ENCODE peak calls at places on chromosome 12, in eight cellular contexts. B, C, N, M, L, O, Z and F are unnamed samples.
A peak's percentile ranks its signal among the peaks of the same experiment; 100 is the strongest.

GRCh38 chr12:30414507-30414906 is 281.2 kb downstream of the IPO8 start:
- DNase-seq in B (no peak), C (no peak), N (no peak), M (no peak), L (no peak), O (no peak), Z (no peak), F (no peak)

GRCh38 chr12:19978193-19978592 is 390.1 kb upstream of the PDE3A start:
- DNase-seq in B (no peak), C (peak; percentile 88), N (no peak), M (no peak), L (no peak), O (no peak), Z (no peak), F (no peak)

GRCh38 chr12:45536254-45536653 is 193.3 kb upstream of the ARID2 start:
- DNase-seq in B (no peak), C (no peak), N (no peak), M (no peak), L (no peak), O (no peak), Z (no peak), F (no peak)

GRCh38 chr12:46264057-46264456 is 4.8 kb downstream of the SLC38A1 start:
- DNase-seq in B (no peak), C (no peak), N (no peak), M (no peak), L (no peak), O (no peak), Z (no peak), F (no peak)

GRCh38 chr12:55730447-55730820 is 1.6 kb upstream of the CD63 start:
- DNase-seq in B (no peak), C (no peak), N (no peak), M (no peak), L (no peak), O (no peak), Z (no peak), F (no peak)

GRCh38 chr12:75892779-75893408 is 138.7 kb downstream of the PHLDA1 start:
- DNase-seq in B (no peak), C (peak; percentile 91), N (no peak), M (peak; percentile 21), L (no peak), O (no peak), Z (no peak), F (no peak)

GRCh38 chr12:101501410-101502045 is 26.4 kb downstream of the SPIC start:
- DNase-seq in B (no peak), C (peak; percentile 74), N (no peak), M (no peak), L (no peak), O (no peak), Z (no peak), F (no peak)

GRCh38 chr12:46608431-46609280 is 217.1 kb downstream of the SLC38A4 start:
- DNase-seq in B (no peak), C (peak; percentile 53), N (no peak), M (no peak), L (no peak), O (no peak), Z (no peak), F (no peak)

GRCh38 chr12:5309654-5310053 is 122.3 kb upstream of the NTF3 start:
- DNase-seq in B (no peak), C (no peak), N (no peak), M (no peak), L (no peak), O (no peak), Z (no peak), F (no peak)

GRCh38 chr12:67826946-67827719 is 162.1 kb upstream of the IFNG-AS1 start:
- DNase-seq in B (no peak), C (peak; percentile 42), N (no peak), M (no peak), L (no peak), O (no peak), Z (no peak), F (no peak)

GRCh38 chr12:81757731-81758325 is 1.3 kb downstream of the PPFIA2 start:
- DNase-seq in B (no peak), C (no peak), N (no peak), M (no peak), L (no peak), O (no peak), Z (no peak), F (no peak)

GRCh38 chr12:94644141-94644575 is 6.2 kb downstream of the TMCC3 start:
- DNase-seq in B (peak; percentile 52), C (peak; percentile 65), N (peak; percentile 26), M (peak; percentile 30), L (no peak), O (no peak), Z (no peak), F (peak; percentile 6)

GRCh38 chr12:38850463-38850862 is 54.9 kb downstream of the CPNE8 start:
- DNase-seq in B (no peak), C (peak; percentile 44), N (no peak), M (peak; percentile 51), L (no peak), O (no peak), Z (no peak), F (no peak)

GRCh38 chr12:132386926-132387497 is 57.6 kb upstream of the GALNT9 start:
- DNase-seq in B (peak; percentile 19), C (no peak), N (no peak), M (no peak), L (no peak), O (no peak), Z (no peak), F (no peak)

GRCh38 chr12:132385923-132386751 is 56.7 kb upstream of the GALNT9 start:
- DNase-seq in B (peak; percentile 22), C (no peak), N (no peak), M (peak; percentile 6), L (no peak), O (no peak), Z (no peak), F (no peak)

GRCh38 chr12:132384916-132385315 is 55.5 kb upstream of the GALNT9 start:
- DNase-seq in B (peak; percentile 19), C (no peak), N (no peak), M (peak; percentile 6), L (no peak), O (no peak), Z (no peak), F (no peak)

GRCh38 chr12:132388379-132389015 is 59.1 kb upstream of the GALNT9 start:
- DNase-seq in B (no peak), C (no peak), N (no peak), M (no peak), L (no peak), O (no peak), Z (no peak), F (no peak)

DNA sequence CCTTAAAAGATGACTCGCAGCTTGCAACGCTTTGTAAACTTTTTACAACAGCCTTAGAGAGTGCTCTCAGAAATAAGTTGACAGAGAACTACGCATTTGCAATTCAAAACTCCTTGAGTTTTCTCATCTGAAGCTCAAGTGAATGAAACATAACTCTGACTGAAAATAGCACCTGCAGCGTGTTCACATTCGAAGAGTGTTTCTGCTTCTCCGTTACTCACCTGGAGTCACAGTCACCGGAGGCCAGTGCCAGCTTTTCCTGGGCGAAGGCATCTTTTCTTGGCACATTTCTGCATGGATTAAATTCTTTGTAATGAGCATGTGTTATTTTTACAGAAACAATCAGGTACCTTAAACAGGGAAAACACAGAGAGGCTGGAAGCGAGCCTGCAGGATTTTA is 56.0 kb upstream of the GALNT9 start:
- DNase-seq in B (no peak), C (no peak), N (no peak), M (no peak), L (no peak), O (no peak), Z (no peak), F (no peak)
- H3K27me3 ChIP-seq in B (peaks cover 19% of the 10 kb centered on the region), C (peaks cover 80% of the 10 kb centered on the region), N (peaks cover 3% of the 10 kb centered on the region), M (peaks cover 29% of the 10 kb centered on the region), L (peaks cover 79% of the 10 kb centered on the region), O (no peaks in the 10 kb centered on the region), Z (peaks cover 26% of the 10 kb centered on the region), F (no peaks in the 10 kb centered on the region)

DNA sequence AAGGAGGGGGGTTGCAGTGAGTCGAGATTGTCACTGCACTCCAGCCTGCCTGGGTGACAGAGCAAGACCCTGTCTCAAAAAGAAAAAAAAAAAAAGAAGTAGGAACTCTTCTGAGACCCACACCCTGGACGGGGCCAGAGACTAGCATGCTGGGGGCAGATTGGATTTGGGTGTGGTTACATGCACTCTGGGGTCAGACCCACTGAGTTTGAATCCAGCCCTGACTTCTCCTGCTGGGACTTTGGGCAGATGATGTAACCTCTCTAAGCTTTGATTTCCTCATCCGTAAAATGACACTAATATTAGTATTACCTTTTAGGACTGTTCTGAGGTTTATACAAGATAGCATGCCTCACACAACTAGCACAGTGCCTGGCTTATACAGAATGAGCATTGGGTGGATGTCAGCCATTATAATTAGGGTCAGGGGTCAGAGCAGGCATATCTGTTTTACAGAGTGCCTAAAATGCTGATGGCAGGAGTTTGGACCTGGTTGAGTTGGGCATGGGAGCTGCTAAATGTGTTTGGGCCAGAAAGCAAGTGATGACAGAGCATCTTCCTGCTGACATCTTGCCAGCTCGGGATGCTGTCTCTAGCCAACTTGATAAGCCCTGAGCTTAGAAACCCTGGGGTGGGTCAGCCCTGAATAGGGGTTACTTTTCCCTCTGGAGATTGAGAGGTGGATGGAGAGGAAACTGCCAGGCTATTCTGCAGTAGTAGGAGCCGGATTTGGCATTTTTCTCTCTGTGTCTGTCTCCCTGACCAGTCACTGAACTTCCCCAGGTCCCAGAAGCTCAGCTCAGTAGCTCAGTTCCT is 15.5 kb downstream of the TPCN1 start:
- DNase-seq in B (peak; percentile 31), C (no peak), N (no peak), M (peak; percentile 74), L (no peak), O (no peak), Z (no peak), F (no peak)
- H3K4me1 ChIP-seq in B (peaks cover 83% of the 10 kb centered on the region), C (peaks cover 18% of the 10 kb centered on the region), N (peaks cover 23% of the 10 kb centered on the region), M (peaks cover 84% of the 10 kb centered on the region), L (peaks cover 6% of the 10 kb centered on the region), O (peaks cover 90% of the 10 kb centered on the region), Z (peaks cover 14% of the 10 kb centered on the region), F (peaks cover 49% of the 10 kb centered on the region)

GRCh38 chr12:1744932-1745331 is 54.1 kb downstream of the ADIPOR2 start:
- DNase-seq in B (no peak), C (no peak), N (no peak), M (no peak), L (no peak), O (no peak), Z (no peak), F (no peak)

GRCh38 chr12:1750300-1750699 is 59.4 kb downstream of the ADIPOR2 start:
- DNase-seq in B (no peak), C (no peak), N (no peak), M (no peak), L (no peak), O (no peak), Z (no peak), F (no peak)

GRCh38 chr12:1749019-1749418 is 58.1 kb downstream of the ADIPOR2 start:
- DNase-seq in B (no peak), C (no peak), N (no peak), M (no peak), L (no peak), O (no peak), Z (no peak), F (peak; percentile 32)

DNA sequence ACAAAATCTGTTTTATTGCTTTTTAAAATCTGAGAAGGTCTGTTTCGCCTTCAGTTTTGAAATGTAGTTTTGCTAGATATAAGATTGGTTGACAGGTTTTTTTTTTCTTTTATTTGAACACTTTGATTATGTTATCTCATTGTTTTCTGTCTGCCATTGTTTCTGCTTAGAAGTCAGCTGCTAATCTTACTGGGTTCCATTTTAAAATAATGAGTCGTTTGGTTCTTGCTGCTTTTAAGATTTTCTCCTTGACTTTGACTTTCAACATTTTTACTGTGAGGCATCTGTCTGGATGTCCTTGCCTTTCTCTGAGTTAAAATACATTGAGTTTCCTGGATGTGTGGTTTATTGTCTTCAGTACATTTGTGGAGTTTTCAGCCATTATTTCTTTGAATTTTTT is 56.7 kb downstream of the ADIPOR2 start:
- DNase-seq in B (no peak), C (no peak), N (no peak), M (no peak), L (no peak), O (no peak), Z (no peak), F (no peak)
- H3K27ac ChIP-seq in B (no peak overlapping the region), C (no peak overlapping the region), N (no peak overlapping the region), M (no peak overlapping the region), L (no peak overlapping the region), O (no peak overlapping the region), Z (no peak overlapping the region), F (no peak overlapping the region)

GRCh38 chr12:122820838-122821271 is 14.4 kb upstream of the HIP1R start:
- DNase-seq in B (peak; percentile 12), C (no peak), N (no peak), M (no peak), L (no peak), O (no peak), Z (no peak), F (no peak)
- H3K27me3 ChIP-seq in B (no peaks in the 10 kb centered on the region), C (no peaks in the 10 kb centered on the region), N (no peaks in the 10 kb centered on the region), M (no peaks in the 10 kb centered on the region), L (no peaks in the 10 kb centered on the region), O (no peaks in the 10 kb centered on the region), Z (no peaks in the 10 kb centered on the region), F (no peaks in the 10 kb centered on the region)